ENCODE peak calls at places on chromosomes 7 and 10, in eight cellular contexts. One of them, this sample, is unnamed.

GRCh38 chr10:11443468-11444147 is 167.8 kb downstream of the USP6NL start:
- DNase-seq in aorta: no peak
- DNase-seq in choroid plexus epithelial cell: no peak
- DNase-seq in H1: no peak
- DNase-seq in activated CD4-positive, alpha-beta T cell treated with anti-CD3 and anti-CD28 coated beads for 24 hours: no peak
- DNase-seq in activated naive CD8-positive, alpha-beta T cell treated with anti-CD3 and anti-CD28 coated beads for 36 hours: no peak
- DNase-seq in cardiac muscle cell: no peak
- DNase-seq in stimulated activated CD4-positive, alpha-beta T cell treated with anti-CD3 and anti-CD28 coated beads, Interleukin-4, amount 100 ng/mL, for 4 hours: no peak
- DNase-seq in this sample: no peak

GRCh38 chr10:84138478-84139125 is 707 bp upstream of the GHITM start:
- DNase-seq in aorta: no peak
- DNase-seq in choroid plexus epithelial cell: peak
- DNase-seq in H1: no peak
- DNase-seq in activated CD4-positive, alpha-beta T cell treated with anti-CD3 and anti-CD28 coated beads for 24 hours: peak
- DNase-seq in activated naive CD8-positive, alpha-beta T cell treated with anti-CD3 and anti-CD28 coated beads for 36 hours: peak
- DNase-seq in cardiac muscle cell: no peak
- DNase-seq in stimulated activated CD4-positive, alpha-beta T cell treated with anti-CD3 and anti-CD28 coated beads, Interleukin-4, amount 100 ng/mL, for 4 hours: peak
- DNase-seq in this sample: peak

GRCh38 chr10:8544057-8544380 is 489.5 kb downstream of the GATA3 start:
- DNase-seq in aorta: no peak
- DNase-seq in choroid plexus epithelial cell: no peak
- DNase-seq in H1: no peak
- DNase-seq in activated CD4-positive, alpha-beta T cell treated with anti-CD3 and anti-CD28 coated beads for 24 hours: no peak
- DNase-seq in activated naive CD8-positive, alpha-beta T cell treated with anti-CD3 and anti-CD28 coated beads for 36 hours: no peak
- DNase-seq in cardiac muscle cell: no peak
- DNase-seq in stimulated activated CD4-positive, alpha-beta T cell treated with anti-CD3 and anti-CD28 coated beads, Interleukin-4, amount 100 ng/mL, for 4 hours: no peak
- DNase-seq in this sample: no peak

GRCh38 chr7:31106303-31107105 is 54.4 kb downstream of the ADCYAP1R1 start:
- DNase-seq in aorta: peak
- DNase-seq in choroid plexus epithelial cell: no peak
- DNase-seq in H1: no peak
- DNase-seq in activated CD4-positive, alpha-beta T cell treated with anti-CD3 and anti-CD28 coated beads for 24 hours: no peak
- DNase-seq in activated naive CD8-positive, alpha-beta T cell treated with anti-CD3 and anti-CD28 coated beads for 36 hours: no peak
- DNase-seq in cardiac muscle cell: no peak
- DNase-seq in stimulated activated CD4-positive, alpha-beta T cell treated with anti-CD3 and anti-CD28 coated beads, Interleukin-4, amount 100 ng/mL, for 4 hours: no peak
- DNase-seq in this sample: no peak

GRCh38 chr10:6701289-6701688 is 121.2 kb upstream of the PRKCQ start:
- DNase-seq in aorta: no peak
- DNase-seq in choroid plexus epithelial cell: peak
- DNase-seq in H1: no peak
- DNase-seq in activated CD4-positive, alpha-beta T cell treated with anti-CD3 and anti-CD28 coated beads for 24 hours: no peak
- DNase-seq in activated naive CD8-positive, alpha-beta T cell treated with anti-CD3 and anti-CD28 coated beads for 36 hours: no peak
- DNase-seq in cardiac muscle cell: no peak
- DNase-seq in stimulated activated CD4-positive, alpha-beta T cell treated with anti-CD3 and anti-CD28 coated beads, Interleukin-4, amount 100 ng/mL, for 4 hours: no peak
- DNase-seq in this sample: no peak

GRCh38 chr10:35359056-35359455 is 22.7 kb downstream of the CCNY start:
- DNase-seq in aorta: no peak
- DNase-seq in choroid plexus epithelial cell: no peak
- DNase-seq in H1: no peak
- DNase-seq in activated CD4-positive, alpha-beta T cell treated with anti-CD3 and anti-CD28 coated beads for 24 hours: no peak
- DNase-seq in activated naive CD8-positive, alpha-beta T cell treated with anti-CD3 and anti-CD28 coated beads for 36 hours: no peak
- DNase-seq in cardiac muscle cell: no peak
- DNase-seq in stimulated activated CD4-positive, alpha-beta T cell treated with anti-CD3 and anti-CD28 coated beads, Interleukin-4, amount 100 ng/mL, for 4 hours: no peak
- DNase-seq in this sample: no peak

GRCh38 chr10:114043532-114044250 is at the start of gene ADRB1:
- DNase-seq in aorta: peak
- DNase-seq in choroid plexus epithelial cell: peak
- DNase-seq in H1: no peak
- DNase-seq in activated CD4-positive, alpha-beta T cell treated with anti-CD3 and anti-CD28 coated beads for 24 hours: no peak
- DNase-seq in activated naive CD8-positive, alpha-beta T cell treated with anti-CD3 and anti-CD28 coated beads for 36 hours: peak
- DNase-seq in cardiac muscle cell: no peak
- DNase-seq in stimulated activated CD4-positive, alpha-beta T cell treated with anti-CD3 and anti-CD28 coated beads, Interleukin-4, amount 100 ng/mL, for 4 hours: peak
- DNase-seq in this sample: no peak

GRCh38 chr10:62047960-62048383 is 146.5 kb downstream of the ARID5B start:
- DNase-seq in aorta: no peak
- DNase-seq in choroid plexus epithelial cell: peak
- DNase-seq in H1: no peak
- DNase-seq in activated CD4-positive, alpha-beta T cell treated with anti-CD3 and anti-CD28 coated beads for 24 hours: no peak
- DNase-seq in activated naive CD8-positive, alpha-beta T cell treated with anti-CD3 and anti-CD28 coated beads for 36 hours: peak
- DNase-seq in cardiac muscle cell: peak
- DNase-seq in stimulated activated CD4-positive, alpha-beta T cell treated with anti-CD3 and anti-CD28 coated beads, Interleukin-4, amount 100 ng/mL, for 4 hours: peak
- DNase-seq in this sample: no peak

GRCh38 chr10:102280397-102281015 is 35.2 kb downstream of the GBF1 start:
- DNase-seq in aorta: no peak
- DNase-seq in choroid plexus epithelial cell: peak
- DNase-seq in H1: no peak
- DNase-seq in activated CD4-positive, alpha-beta T cell treated with anti-CD3 and anti-CD28 coated beads for 24 hours: no peak
- DNase-seq in activated naive CD8-positive, alpha-beta T cell treated with anti-CD3 and anti-CD28 coated beads for 36 hours: no peak
- DNase-seq in cardiac muscle cell: peak
- DNase-seq in stimulated activated CD4-positive, alpha-beta T cell treated with anti-CD3 and anti-CD28 coated beads, Interleukin-4, amount 100 ng/mL, for 4 hours: no peak
- DNase-seq in this sample: no peak

GRCh38 chr7:89661876-89662275 is 492.4 kb upstream of the STEAP1 start:
- DNase-seq in aorta: no peak
- DNase-seq in choroid plexus epithelial cell: no peak
- DNase-seq in H1: no peak
- DNase-seq in activated CD4-positive, alpha-beta T cell treated with anti-CD3 and anti-CD28 coated beads for 24 hours: no peak
- DNase-seq in activated naive CD8-positive, alpha-beta T cell treated with anti-CD3 and anti-CD28 coated beads for 36 hours: no peak
- DNase-seq in cardiac muscle cell: no peak
- DNase-seq in stimulated activated CD4-positive, alpha-beta T cell treated with anti-CD3 and anti-CD28 coated beads, Interleukin-4, amount 100 ng/mL, for 4 hours: no peak
- DNase-seq in this sample: no peak

GRCh38 chr7:7352845-7353244 is 170.5 kb downstream of the C1GALT1 start:
- DNase-seq in aorta: no peak
- DNase-seq in choroid plexus epithelial cell: no peak
- DNase-seq in H1: peak
- DNase-seq in activated CD4-positive, alpha-beta T cell treated with anti-CD3 and anti-CD28 coated beads for 24 hours: no peak
- DNase-seq in activated naive CD8-positive, alpha-beta T cell treated with anti-CD3 and anti-CD28 coated beads for 36 hours: no peak
- DNase-seq in cardiac muscle cell: no peak
- DNase-seq in stimulated activated CD4-positive, alpha-beta T cell treated with anti-CD3 and anti-CD28 coated beads, Interleukin-4, amount 100 ng/mL, for 4 hours: no peak
- DNase-seq in this sample: no peak

GRCh38 chr10:78433722-78434535 is 400.3 kb downstream of the RPS24 start:
- DNase-seq in aorta: no peak
- DNase-seq in choroid plexus epithelial cell: no peak
- DNase-seq in H1: no peak
- DNase-seq in activated CD4-positive, alpha-beta T cell treated with anti-CD3 and anti-CD28 coated beads for 24 hours: no peak
- DNase-seq in activated naive CD8-positive, alpha-beta T cell treated with anti-CD3 and anti-CD28 coated beads for 36 hours: no peak
- DNase-seq in cardiac muscle cell: no peak
- DNase-seq in stimulated activated CD4-positive, alpha-beta T cell treated with anti-CD3 and anti-CD28 coated beads, Interleukin-4, amount 100 ng/mL, for 4 hours: no peak
- DNase-seq in this sample: no peak

GRCh38 chr10:82267014-82267413 is 392.0 kb downstream of the NRG3 start:
- DNase-seq in aorta: no peak
- DNase-seq in choroid plexus epithelial cell: peak
- DNase-seq in H1: no peak
- DNase-seq in activated CD4-positive, alpha-beta T cell treated with anti-CD3 and anti-CD28 coated beads for 24 hours: no peak
- DNase-seq in activated naive CD8-positive, alpha-beta T cell treated with anti-CD3 and anti-CD28 coated beads for 36 hours: no peak
- DNase-seq in cardiac muscle cell: peak
- DNase-seq in stimulated activated CD4-positive, alpha-beta T cell treated with anti-CD3 and anti-CD28 coated beads, Interleukin-4, amount 100 ng/mL, for 4 hours: no peak
- DNase-seq in this sample: no peak

GRCh38 chr7:70132802-70133201 is 534.5 kb downstream of the AUTS2 start:
- DNase-seq in aorta: no peak
- DNase-seq in choroid plexus epithelial cell: no peak
- DNase-seq in H1: no peak
- DNase-seq in activated CD4-positive, alpha-beta T cell treated with anti-CD3 and anti-CD28 coated beads for 24 hours: no peak
- DNase-seq in activated naive CD8-positive, alpha-beta T cell treated with anti-CD3 and anti-CD28 coated beads for 36 hours: no peak
- DNase-seq in cardiac muscle cell: no peak
- DNase-seq in stimulated activated CD4-positive, alpha-beta T cell treated with anti-CD3 and anti-CD28 coated beads, Interleukin-4, amount 100 ng/mL, for 4 hours: no peak
- DNase-seq in this sample: no peak

GRCh38 chr7:77481615-77482014 is 55.5 kb upstream of the PTPN12 start:
- DNase-seq in aorta: no peak
- DNase-seq in choroid plexus epithelial cell: no peak
- DNase-seq in H1: no peak
- DNase-seq in activated CD4-positive, alpha-beta T cell treated with anti-CD3 and anti-CD28 coated beads for 24 hours: no peak
- DNase-seq in activated naive CD8-positive, alpha-beta T cell treated with anti-CD3 and anti-CD28 coated beads for 36 hours: no peak
- DNase-seq in cardiac muscle cell: no peak
- DNase-seq in stimulated activated CD4-positive, alpha-beta T cell treated with anti-CD3 and anti-CD28 coated beads, Interleukin-4, amount 100 ng/mL, for 4 hours: no peak
- DNase-seq in this sample: no peak

GRCh38 chr7:159093351-159093971 is 51.2 kb downstream of the VIPR2 start:
- DNase-seq in aorta: peak
- DNase-seq in choroid plexus epithelial cell: no peak
- DNase-seq in H1: no peak
- DNase-seq in activated CD4-positive, alpha-beta T cell treated with anti-CD3 and anti-CD28 coated beads for 24 hours: no peak
- DNase-seq in activated naive CD8-positive, alpha-beta T cell treated with anti-CD3 and anti-CD28 coated beads for 36 hours: no peak
- DNase-seq in cardiac muscle cell: no peak
- DNase-seq in stimulated activated CD4-positive, alpha-beta T cell treated with anti-CD3 and anti-CD28 coated beads, Interleukin-4, amount 100 ng/mL, for 4 hours: no peak
- DNase-seq in this sample: no peak

GRCh38 chr10:104897679-104898078 is 256.6 kb downstream of the SORCS3 start:
- DNase-seq in aorta: no peak
- DNase-seq in choroid plexus epithelial cell: no peak
- DNase-seq in H1: no peak
- DNase-seq in activated CD4-positive, alpha-beta T cell treated with anti-CD3 and anti-CD28 coated beads for 24 hours: no peak
- DNase-seq in activated naive CD8-positive, alpha-beta T cell treated with anti-CD3 and anti-CD28 coated beads for 36 hours: no peak
- DNase-seq in cardiac muscle cell: no peak
- DNase-seq in stimulated activated CD4-positive, alpha-beta T cell treated with anti-CD3 and anti-CD28 coated beads, Interleukin-4, amount 100 ng/mL, for 4 hours: no peak
- DNase-seq in this sample: no peak